ENCODE peak calls at places on chromosomes 11 and 22, in five cellular contexts. One of them, this sample, is unnamed.

GRCh38 chr11:108836541-108836940 is 171.7 kb downstream of the DDX10 start:
- DNase-seq in DMS153: no peak
- DNase-seq in kidney tubule cell: no peak
- DNase-seq in 8988T: no peak
- DNase-seq in NCI-H345: no peak
- DNase-seq in this sample: no peak

GRCh38 chr11:12043221-12043620 is 34.8 kb upstream of the DKK3 start:
- DNase-seq in kidney tubule cell: no peak
- DNase-seq in DMS153: no peak
- DNase-seq in NCI-H345: no peak
- DNase-seq in 8988T: no peak
- DNase-seq in this sample: no peak

GRCh38 chr22:46360891-46361290 is 25.4 kb downstream of the TRMU start:
- DNase-seq in kidney tubule cell: no peak
- DNase-seq in NCI-H345: no peak
- DNase-seq in DMS153: no peak
- DNase-seq in 8988T: no peak
- DNase-seq in this sample: no peak

GRCh38 chr11:128458316-128458715 is 129.0 kb downstream of the ETS1 start:
- DNase-seq in kidney tubule cell: peak
- DNase-seq in 8988T: no peak
- DNase-seq in DMS153: no peak
- DNase-seq in NCI-H345: no peak
- DNase-seq in this sample: no peak

GRCh38 chr11:34928960-34929680 is 12.7 kb downstream of the PDHX start:
- DNase-seq in kidney tubule cell: no peak
- DNase-seq in DMS153: no peak
- DNase-seq in NCI-H345: no peak
- DNase-seq in 8988T: no peak
- DNase-seq in this sample: no peak

GRCh38 chr22:48118654-48119053 is 1356.2 kb downstream of the TBC1D22A start:
- DNase-seq in kidney tubule cell: no peak
- DNase-seq in NCI-H345: no peak
- DNase-seq in 8988T: no peak
- DNase-seq in DMS153: no peak
- DNase-seq in this sample: no peak

GRCh38 chr11:121520243-121521144 is 67.7 kb upstream of the SORL1-AS1 start:
- DNase-seq in 8988T: no peak
- DNase-seq in DMS153: no peak
- DNase-seq in NCI-H345: no peak
- DNase-seq in kidney tubule cell: peak
- DNase-seq in this sample: no peak

GRCh38 chr11:125251956-125252355 is 87.4 kb downstream of the PKNOX2 start:
- DNase-seq in kidney tubule cell: no peak
- DNase-seq in NCI-H345: no peak
- DNase-seq in DMS153: no peak
- DNase-seq in 8988T: no peak
- DNase-seq in this sample: no peak

GRCh38 chr11:123973816-123974215 is 3.8 kb downstream of the OR10S1 start:
- DNase-seq in 8988T: peak
- DNase-seq in DMS153: no peak
- DNase-seq in NCI-H345: no peak
- DNase-seq in kidney tubule cell: peak
- DNase-seq in this sample: no peak

This sample was measured in cortex of kidney.